ENCODE peak calls at places on chromosomes 16 and 17, in five cellular contexts. T is HFFc6, V is body of pancreas, W is T-helper 9 cell, D is HT-29. O is an unnamed sample.

GRCh38 chr17:47840742-47841487 is at the start of gene SCRN2:
- DNase-seq in W (peak), V (peak), D (peak), T (peak), O (peak)

GRCh38 chr16:55756963-55757362 is 75.9 kb downstream of the CES1 start:
- DNase-seq in W (no peak), T (no peak), V (no peak), D (no peak), O (no peak)

GRCh38 chr16:352547-353403 is at the start of gene AXIN1:
- DNase-seq in T (peak), V (peak), D (peak), W (peak), O (peak)

GRCh38 chr16:6961704-6962103 is 370.9 kb upstream of the RBFOX1 start:
- DNase-seq in D (no peak), V (no peak), W (no peak), T (no peak), O (no peak)

GRCh38 chr16:57277586-57277985 is 6.9 kb downstream of the PLLP start:
- DNase-seq in W (peak), V (no peak), D (no peak), T (peak), O (peak)

GRCh38 chr16:69186642-69187386 is at the start of gene SNTB2:
- DNase-seq in V (peak), W (peak), D (peak), T (peak), O (peak)

GRCh38 chr17:63702223-63702577 is 2.3 kb upstream of the LIMD2 start:
- DNase-seq in T (no peak), W (peak), D (no peak), V (no peak), O (no peak)

GRCh38 chr16:82011199-82011641 is at the start of gene SDR42E1:
- DNase-seq in V (peak), T (no peak), W (peak), D (peak), O (no peak)

GRCh38 chr17:7846063-7846735 is 8.7 kb upstream of the TMEM88 start:
- DNase-seq in W (no peak), V (no peak), T (no peak), D (no peak), O (no peak)

GRCh38 chr16:87765776-87766484 is at the start of gene KLHDC4:
- DNase-seq in D (peak), V (peak), T (peak), W (peak), O (no peak)

GRCh38 chr17:6528557-6528956 is 27.8 kb downstream of the PITPNM3 start:
- DNase-seq in V (no peak), D (no peak), W (no peak), T (no peak), O (no peak)

GRCh38 chr17:8537734-8538133 is 92.8 kb downstream of the MYH10 start:
- DNase-seq in D (no peak), T (no peak), V (no peak), W (no peak), O (no peak)

GRCh38 chr17:15440347-15440746 is 27.1 kb downstream of the CDRT4 start:
- DNase-seq in W (no peak), V (no peak), D (no peak), T (no peak), O (no peak)

GRCh38 chr17:78781339-78782304 is at the start of gene CYTH1:
- DNase-seq in V (peak), W (no peak), D (peak), T (no peak), O (no peak)

GRCh38 chr17:79939755-79940154 is 95.9 kb downstream of the TBC1D16 start:
- DNase-seq in W (no peak), V (peak), T (no peak), D (no peak), O (no peak)

GRCh38 chr17:41885733-41886132 is 20.5 kb upstream of the KLHL11 start:
- DNase-seq in W (no peak), T (no peak), V (no peak), D (no peak), O (no peak)

GRCh38 chr17:5097101-5097834 is 14.4 kb downstream of the ZNF232 start:
- DNase-seq in V (peak), D (no peak), W (no peak), T (no peak), O (no peak)

GRCh38 chr17:71081666-71082065 is 912.3 kb downstream of the KCNJ2 start:
- DNase-seq in T (no peak), D (no peak), W (no peak), V (no peak), O (no peak)

GRCh38 chr16:1300664-1301476 is 8.6 kb upstream of the UBE2I start:
- DNase-seq in W (peak), V (peak), D (peak), T (peak), O (no peak)

GRCh38 chr16:86505185-86505898 is 5.0 kb upstream of the FOXF1 start:
- DNase-seq in D (no peak), W (no peak), V (no peak), T (no peak), O (no peak)

GRCh38 chr17:65463242-65463641 is 98.2 kb downstream of the AXIN2 start:
- DNase-seq in D (no peak), T (no peak), W (no peak), V (peak), O (no peak)

GRCh38 chr17:82101767-82102679 is 4.0 kb upstream of the FASN start:
- DNase-seq in V (peak), W (no peak), T (no peak), D (peak), O (no peak)

GRCh38 chr17:82152556-82153294 is 54.7 kb upstream of the FASN start:
- DNase-seq in V (peak), T (no peak), W (no peak), D (no peak), O (no peak)

GRCh38 chr16:3690470-3690918 is 26.8 kb downstream of the TRAP1 start:
- DNase-seq in W (peak), V (peak), D (peak), T (peak), O (peak)

GRCh38 chr16:60123387-60124023 is 1389.4 kb upstream of the GOT2 start:
- DNase-seq in W (no peak), T (no peak), D (no peak), V (no peak), O (no peak)

GRCh38 chr16:23254338-23254737 is 47.8 kb upstream of the SCNN1B start:
- DNase-seq in W (no peak), V (no peak), T (peak), D (no peak), O (peak)

GRCh38 chr17:2433696-2434095 is 32.8 kb upstream of the MNT start:
- DNase-seq in V (no peak), W (no peak), D (no peak), T (peak), O (no peak)

GRCh38 chr17:51046527-51047384 is 73.9 kb downstream of the SPAG9 start:
- DNase-seq in T (peak), V (peak), W (no peak), D (no peak), O (peak)

GRCh38 chr17:6910987-6911603 is 79.6 kb upstream of the TEKT1 start:
- DNase-seq in V (no peak), W (no peak), T (peak), D (peak), O (no peak)

GRCh38 chr16:69564845-69565610 is 738 bp upstream of the NFAT5 start:
- DNase-seq in D (peak), T (no peak), V (no peak), W (no peak), O (no peak)

O was measured in GM04503.